ENCODE peak calls at places on chromosomes 11 and 22, in four cellular contexts. W, I, N and U are unnamed samples.
A peak's percentile ranks its signal among the peaks of the same experiment; 100 is the strongest.

GRCh38 chr22:24514241-24515024 is 19.3 kb downstream of the UPB1 start:
- DNase-seq in W (no peak), N (no peak), I (no peak), U (no peak)

GRCh38 chr11:126090452-126090851 is 27.8 kb upstream of the CDON start:
- DNase-seq in W (no peak), N (peak; percentile 80), I (no peak), U (no peak)

GRCh38 chr22:46620588-46621242 is 529 bp downstream of the GRAMD4 start:
- DNase-seq in W (no peak), N (no peak), I (no peak), U (no peak)

GRCh38 chr11:18392434-18393321 is 1.7 kb upstream of the LDHA start:
- DNase-seq in W (no peak), N (no peak), I (no peak), U (no peak)

GRCh38 chr11:112485280-112485679 is 224.6 kb upstream of the PLET1 start:
- DNase-seq in W (no peak), N (no peak), I (no peak), U (no peak)

GRCh38 chr11:12573707-12574106 is 100.5 kb upstream of the TEAD1 start:
- DNase-seq in I (no peak), N (no peak), W (no peak), U (no peak)

GRCh38 chr22:39567135-39567946 is 3.2 kb upstream of the CACNA1I start:
- DNase-seq in I (no peak), W (no peak), N (no peak), U (no peak)

GRCh38 chr22:44301039-44301438 is 11.7 kb downstream of the SHISAL1 start:
- DNase-seq in I (no peak), N (no peak), W (no peak), U (no peak)

GRCh38 chr11:45144126-45145082 is 2.0 kb upstream of the PRDM11 start:
- DNase-seq in W (no peak), I (no peak), N (no peak), U (no peak)

GRCh38 chr11:18313985-18314763 is 7.8 kb downstream of the HPS5 start:
- DNase-seq in W (peak; percentile 51), N (no peak), I (peak; percentile 34), U (peak; percentile 49)

GRCh38 chr11:46072172-46072964 is 48.9 kb downstream of the PHF21A start:
- DNase-seq in W (peak; percentile 51), N (no peak), I (peak; percentile 15), U (no peak)

GRCh38 chr11:16604784-16605439 is 133.5 kb upstream of the C11orf58 start:
- DNase-seq in W (no peak), N (no peak), I (peak; percentile 59), U (peak; percentile 75)

GRCh38 chr22:35985361-35985760 is 43.3 kb downstream of the RBFOX2 start:
- DNase-seq in W (no peak), N (no peak), I (no peak), U (no peak)

GRCh38 chr22:35409783-35410662 is 10.1 kb downstream of the MCM5 start:
- DNase-seq in W (no peak), I (peak; percentile 34), N (no peak), U (no peak)